ENCODE peak calls at places on chromosomes 11 and 22, in ten cellular contexts. U is breast epithelium, H is prostate gland, B is HCT116, R is suprapubic skin, A is HepG2, X is spleen, G is sigmoid colon, W is stomach, N is endothelial cell of umbilical vein. I is an unnamed sample.

GRCh38 chr11:56396047-56396446 is 16.4 kb upstream of the OR5AL1 start:
- DNase-seq in U (no peak), H (no peak), B (no peak), R (no peak), A (no peak), X (no peak), G (no peak), W (no peak), N (no peak), I (no peak)

GRCh38 chr22:19346677-19347265 is 55.3 kb upstream of the CLTCL1 start:
- DNase-seq in U (no peak), H (no peak), B (no peak), R (no peak), A (no peak), X (no peak), G (no peak), W (no peak), N (no peak), I (no peak)

GRCh38 chr11:92376146-92376599 is 151.6 kb downstream of the FAT3 start:
- DNase-seq in U (no peak), H (no peak), B (no peak), R (no peak), A (no peak), X (no peak), G (no peak), W (no peak), N (no peak), I (no peak)

GRCh38 chr22:36397767-36398093 is 10.0 kb upstream of the MYH9 start:
- DNase-seq in U (no peak), H (no peak), B (no peak), R (no peak), A (no peak), X (no peak), G (no peak), W (no peak), N (no peak), I (no peak)

GRCh38 chr11:68528630-68529029 is 68.1 kb downstream of the PPP6R3 start:
- DNase-seq in U (peak), H (peak), B (no peak), R (no peak), A (no peak), X (no peak), G (peak), W (no peak), N (no peak), I (peak)

GRCh38 chr11:122745111-122745510 is 89.6 kb downstream of the UBASH3B start:
- DNase-seq in U (no peak), H (no peak), B (no peak), R (no peak), A (no peak), X (no peak), G (no peak), W (no peak), N (no peak), I (no peak)

GRCh38 chr22:26707581-26707980 is 50.2 kb downstream of the MIAT start:
- DNase-seq in U (no peak), H (no peak), B (no peak), R (no peak), A (no peak), X (no peak), G (no peak), W (no peak), N (no peak), I (no peak)

GRCh38 chr22:36221799-36222751 is 17.3 kb downstream of the APOL2 start:
- DNase-seq in U (no peak), H (peak), B (peak), R (no peak), A (peak), X (peak), G (no peak), W (peak), N (peak), I (peak)

GRCh38 chr11:29255401-29255800 is 761.4 kb downstream of the KCNA4 start:
- DNase-seq in U (no peak), H (no peak), B (no peak), R (no peak), A (no peak), X (no peak), G (no peak), W (no peak), N (no peak), I (no peak)

GRCh38 chr11:132186699-132187098 is 816.3 kb downstream of the NTM start:
- DNase-seq in U (no peak), H (no peak), B (no peak), R (no peak), A (no peak), X (no peak), G (no peak), W (no peak), N (no peak), I (no peak)

GRCh38 chr11:33735426-33736147 is 636 bp downstream of the CD59 start:
- DNase-seq in U (peak), H (peak), B (no peak), R (peak), A (peak), X (peak), G (no peak), W (peak), N (peak), I (peak)

GRCh38 chr11:33734441-33735165 is 1.6 kb downstream of the CD59 start:
- DNase-seq in U (peak), H (no peak), B (no peak), R (peak), A (no peak), X (no peak), G (no peak), W (peak), N (peak), I (peak)

GRCh38 chr11:33732176-33732575 is 4.0 kb downstream of the CD59 start:
- DNase-seq in U (no peak), H (no peak), B (no peak), R (no peak), A (no peak), X (no peak), G (no peak), W (no peak), N (no peak), I (no peak)

GRCh38 chr11:33735166-33735425 is 1.1 kb downstream of the CD59 start:
- DNase-seq in U (no peak), H (no peak), B (no peak), R (no peak), A (no peak), X (no peak), G (no peak), W (no peak), N (no peak), I (no peak)

GRCh38 chr11:33733978-33734377 is 2.2 kb downstream of the CD59 start:
- DNase-seq in U (no peak), H (no peak), B (no peak), R (no peak), A (no peak), X (no peak), G (no peak), W (no peak), N (peak), I (no peak)
- TF ChIP-seq POLR2AphosphoS5 in U (no peak), H (no peak), B (no peak), R (no peak), A (no peak), X (no peak), G (no peak), W (no peak), N (no peak), I (no peak)

GRCh38 chr11:27041141-27041869 is 690 bp downstream of the BBOX1 start:
- DNase-seq in U (peak), H (no peak), B (no peak), R (no peak), A (no peak), X (no peak), G (no peak), W (no peak), N (no peak), I (no peak)

GRCh38 chr11:27040302-27041115 is at the start of gene BBOX1:
- DNase-seq in U (peak), H (peak), B (no peak), R (no peak), A (no peak), X (no peak), G (no peak), W (no peak), N (no peak), I (no peak)

GRCh38 chr11:27039873-27040272 is 742 bp upstream of the BBOX1 start:
- DNase-seq in U (no peak), H (no peak), B (no peak), R (no peak), A (no peak), X (no peak), G (no peak), W (no peak), N (no peak), I (no peak)
- TF ChIP-seq CTCF in U (no peak), H (no peak), B (no peak), R (no peak), A (peak), X (no peak), G (no peak), W (no peak), N (no peak), I (no peak)

DNA sequence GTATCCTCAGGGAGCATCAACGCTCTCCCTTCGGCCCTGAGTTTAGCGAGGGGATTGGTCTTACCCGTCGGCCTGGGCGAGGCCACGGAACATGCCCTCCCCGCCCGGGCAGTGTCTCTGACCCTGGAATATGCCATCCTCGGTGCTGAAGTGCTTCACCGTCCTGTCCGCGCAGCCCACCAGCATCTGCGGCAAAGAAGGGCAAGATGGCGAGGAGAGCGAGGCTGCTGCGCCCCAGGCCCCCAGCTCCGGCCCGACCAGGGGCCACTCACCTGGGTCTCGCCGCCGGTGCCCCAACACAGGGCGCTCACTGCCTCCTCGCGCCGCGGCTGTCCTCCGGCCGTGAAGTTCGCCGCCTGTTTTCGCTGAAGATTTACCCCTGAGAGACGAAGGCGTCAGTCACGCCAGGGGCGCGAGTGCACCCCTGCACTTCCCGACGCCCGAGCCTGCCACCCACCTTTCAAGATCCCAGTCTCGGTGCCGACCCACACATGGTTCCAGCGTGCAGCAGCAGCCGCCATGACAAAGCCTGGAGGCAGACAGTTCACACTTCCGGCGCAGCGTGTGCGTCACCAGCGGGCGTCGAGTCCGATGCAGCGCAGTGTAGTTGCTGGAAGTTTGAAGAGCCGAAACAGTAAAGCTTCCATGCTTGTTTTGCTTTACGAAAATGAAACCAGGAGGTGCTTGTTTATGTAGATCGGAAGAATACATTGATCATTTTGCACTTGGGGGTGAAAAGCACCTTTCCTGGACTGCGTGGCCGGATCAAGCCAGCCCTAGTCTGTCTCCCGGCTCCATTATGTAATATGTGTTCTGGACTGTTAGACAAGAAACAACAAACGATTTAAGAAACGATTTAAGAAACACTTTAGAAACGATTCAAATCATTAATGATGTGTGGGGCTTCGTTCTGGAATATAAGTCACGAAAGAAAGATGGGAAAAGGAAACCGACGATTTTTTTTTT is at the start of gene WDR74:
- DNase-seq in U (peak), H (peak), B (peak), R (peak), A (peak), X (peak), G (peak), W (peak), N (peak), I (peak)
- TF ChIP-seq POLR2A in U (peak), H (peak), B (peak), R (peak), A (peak), X (peak), G (peak), W (peak), N (peak), I (peak)

GRCh38 chr11:12281571-12282478 is 95.5 kb upstream of the PARVA start:
- DNase-seq in U (peak), H (peak), B (peak), R (peak), A (peak), X (peak), G (peak), W (peak), N (peak), I (peak)
- TF ChIP-seq POLR2AphosphoS5 in U (peak), H (peak), B (no peak), R (no peak), A (no peak), X (no peak), G (peak), W (peak), N (peak), I (no peak)

DNA sequence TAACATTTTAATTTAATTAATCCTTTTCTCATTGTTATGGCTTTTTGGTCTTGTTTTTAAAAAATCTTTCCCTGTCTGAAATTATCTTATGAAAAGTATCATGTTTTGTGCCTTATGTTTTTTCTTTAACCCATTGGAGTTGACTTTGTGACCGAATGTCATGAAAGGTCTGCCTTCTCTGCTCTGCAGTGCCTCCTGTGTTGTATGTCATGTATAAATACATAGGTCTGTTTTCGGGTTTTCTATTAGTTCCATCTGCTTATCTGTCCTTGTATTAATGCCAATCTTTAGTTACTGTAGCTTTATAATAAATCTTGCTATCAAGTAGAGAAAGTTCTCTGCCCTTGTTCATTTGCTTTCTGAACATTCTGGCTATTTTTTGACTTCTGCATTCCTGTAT is 73.0 kb downstream of the ZBTB44 start:
- DNase-seq in U (no peak), H (no peak), B (no peak), R (no peak), A (no peak), X (no peak), G (no peak), W (no peak), N (no peak), I (no peak)
- TF ChIP-seq CTCF in U (no peak), H (no peak), B (peak), R (no peak), A (no peak), X (no peak), G (no peak), W (no peak), N (no peak), I (no peak)

GRCh38 chr22:38203090-38203810 is 1.5 kb downstream of the MAFF start:
- DNase-seq in U (peak), H (peak), B (no peak), R (no peak), A (peak), X (peak), G (peak), W (peak), N (peak), I (peak)
- TF ChIP-seq POLR2A in U (no peak), H (no peak), B (no peak), R (no peak), A (no peak), X (no peak), G (no peak), W (peak), N (no peak), I (peak)

GRCh38 chr11:812390-812789 is 2.6 kb downstream of the RPLP2 start:
- DNase-seq in U (no peak), H (no peak), B (no peak), R (no peak), A (no peak), X (no peak), G (no peak), W (no peak), N (no peak), I (no peak)
- TF ChIP-seq POLR2AphosphoS5 in U (no peak), H (no peak), B (no peak), R (no peak), A (peak), X (no peak), G (no peak), W (no peak), N (no peak), I (no peak)